ENCODE peak calls at places on chromosomes 13 and 19, in nine cellular contexts. W is kidney epithelial cell, T is AG04450, C is neuronal stem cell, E is right atrium auricular region, S is tibial nerve, M is skeletal muscle cell, X is heart left ventricle, Y is colonic mucosa. N is an unnamed sample.
A peak's percentile ranks its signal among the peaks of the same experiment; 100 is the strongest.

GRCh38 chr13:42865703-42866102 is 84.3 kb downstream of the FAM216B start:
- DNase-seq in W (no peak), T (no peak), C (no peak), E (no peak), S (no peak), M (no peak), X (no peak), Y (no peak), N (no peak)

GRCh38 chr13:51644649-51645048 is 60.4 kb downstream of the WDFY2 start:
- DNase-seq in W (no peak), T (no peak), C (no peak), E (no peak), S (no peak), M (no peak), X (no peak), Y (no peak), N (peak; percentile 55)

GRCh38 chr13:113407531-113408393 is 43.8 kb upstream of the GRTP1 start:
- DNase-seq in W (no peak), T (no peak), C (no peak), E (no peak), S (peak; percentile 11), M (no peak), X (no peak), Y (no peak), N (no peak)

GRCh38 chr13:33610471-33611015 is 207.4 kb upstream of the RFC3 start:
- DNase-seq in W (no peak), T (no peak), C (peak; percentile 26), E (peak; percentile 69), S (no peak), M (no peak), X (peak; percentile 86), Y (peak; percentile 23), N (no peak)

GRCh38 chr13:22454586-22454985 is 726.2 kb upstream of the SGCG start:
- DNase-seq in W (no peak), T (no peak), C (no peak), E (no peak), S (no peak), M (no peak), X (no peak), Y (no peak), N (no peak)

GRCh38 chr19:39828015-39828633 is 5.8 kb downstream of the DYRK1B start:
- DNase-seq in W (no peak), T (no peak), C (no peak), E (no peak), S (no peak), M (no peak), X (no peak), Y (no peak), N (no peak)

GRCh38 chr19:33487901-33488817 is 33.4 kb downstream of the PEPD start:
- DNase-seq in W (no peak), T (no peak), C (no peak), E (no peak), S (no peak), M (no peak), X (no peak), Y (no peak), N (no peak)

GRCh38 chr19:13995017-13995728 is 10.9 kb downstream of the RFX1 start:
- DNase-seq in W (no peak), T (no peak), C (no peak), E (no peak), S (no peak), M (no peak), X (peak; percentile 67), Y (no peak), N (no peak)

GRCh38 chr13:66794340-66795031 is 435.6 kb downstream of the PCDH9 start:
- DNase-seq in W (no peak), T (no peak), C (no peak), E (no peak), S (no peak), M (no peak), X (no peak), Y (peak; percentile 18), N (no peak)

GRCh38 chr13:110217811-110218210 is 89.1 kb downstream of the COL4A1 start:
- DNase-seq in W (no peak), T (no peak), C (no peak), E (no peak), S (no peak), M (no peak), X (no peak), Y (no peak), N (no peak)

GRCh38 chr19:6800991-6801396 is 28.5 kb downstream of the VAV1 start:
- DNase-seq in W (peak; percentile 81), T (no peak), C (no peak), E (no peak), S (no peak), M (peak; percentile 11), X (no peak), Y (no peak), N (peak; percentile 98)

GRCh38 chr19:14003279-14004051 is 2.7 kb downstream of the RFX1 start:
- DNase-seq in W (no peak), T (no peak), C (no peak), E (no peak), S (no peak), M (no peak), X (peak; percentile 29), Y (no peak), N (no peak)

GRCh38 chr19:43779820-43780219 is 953 bp downstream of the KCNN4 start:
- DNase-seq in W (no peak), T (no peak), C (no peak), E (no peak), S (no peak), M (no peak), X (no peak), Y (peak; percentile 71), N (peak; percentile 39)

GRCh38 chr13:54750521-54750920 is 1721.9 kb downstream of the OLFM4 start:
- DNase-seq in W (no peak), T (no peak), C (no peak), E (no peak), S (no peak), M (no peak), X (no peak), Y (no peak), N (no peak)

GRCh38 chr13:44306401-44307192 is 67.0 kb upstream of the SERP2 start:
- DNase-seq in W (peak; percentile 98), T (peak; percentile 81), C (peak; percentile 17), E (peak; percentile 80), S (peak; percentile 38), M (peak; percentile 97), X (peak; percentile 73), Y (peak; percentile 58), N (peak; percentile 62)
- H3K4me3 ChIP-seq in W (no peak overlapping the region), T (no peak overlapping the region), C (peak overlapping the region; percentile 36), E (no peak overlapping the region), S (no peak overlapping the region), M (no peak overlapping the region), X (no peak overlapping the region), Y (no peak overlapping the region), N (peak overlapping the region; percentile 47)

GRCh38 chr19:45151821-45152503 is 8.8 kb downstream of the NKPD1 start:
- DNase-seq in W (no peak), T (no peak), C (no peak), E (no peak), S (no peak), M (no peak), X (no peak), Y (no peak), N (no peak)
- H3K4me3 ChIP-seq in W (no peak overlapping the region), T (peak overlapping the region; percentile 25), C (no peak overlapping the region), E (no peak overlapping the region), S (no peak overlapping the region), M (peak overlapping the region; percentile 34), X (peak overlapping the region; percentile 49), Y (peak overlapping the region; percentile 25), N (no peak overlapping the region)

GRCh38 chr13:101308247-101309013 is 107.9 kb downstream of the NALCN start:
- DNase-seq in W (no peak), T (no peak), C (no peak), E (no peak), S (no peak), M (no peak), X (no peak), Y (no peak), N (peak; percentile 40)

GRCh38 chr13:101305981-101306411 is 110.3 kb downstream of the NALCN start:
- DNase-seq in W (no peak), T (no peak), C (no peak), E (no peak), S (no peak), M (no peak), X (no peak), Y (no peak), N (no peak)

GRCh38 chr13:101306773-101307172 is 109.5 kb downstream of the NALCN start:
- DNase-seq in W (no peak), T (no peak), C (no peak), E (no peak), S (no peak), M (no peak), X (no peak), Y (no peak), N (no peak)

GRCh38 chr13:101309014-101309619 is 107.2 kb downstream of the NALCN start:
- DNase-seq in W (no peak), T (no peak), C (no peak), E (no peak), S (no peak), M (peak; percentile 34), X (no peak), Y (no peak), N (peak; percentile 73)

DNA sequence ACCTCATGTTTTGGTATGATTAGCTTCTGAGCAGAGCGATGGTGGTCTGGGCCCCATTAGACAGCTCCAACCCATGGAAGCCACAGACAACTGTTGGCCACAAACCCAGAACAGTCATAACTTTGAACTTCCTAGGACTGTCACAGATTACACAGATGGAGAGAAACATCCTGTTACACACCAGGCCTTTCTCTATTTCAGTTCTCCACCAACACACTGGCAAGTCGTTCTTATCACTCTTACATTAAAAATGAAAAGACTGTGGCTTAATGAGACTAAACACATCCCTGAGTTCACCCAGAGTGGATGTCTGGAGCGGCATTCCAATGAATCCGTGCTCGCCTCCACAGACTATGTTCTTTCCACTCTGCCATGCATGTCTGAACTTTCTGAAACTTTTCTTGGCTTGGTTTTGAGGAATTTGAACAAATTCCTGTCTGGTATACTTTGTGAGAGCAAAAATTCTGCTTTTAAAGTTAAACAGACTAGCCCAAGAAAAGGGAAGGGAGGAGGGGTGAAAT is 109.1 kb downstream of the NALCN start:
- DNase-seq in W (no peak), T (peak; percentile 49), C (no peak), E (no peak), S (no peak), M (peak; percentile 41), X (no peak), Y (no peak), N (no peak)
- H3K4me3 ChIP-seq in W (no peak overlapping the region), T (no peak overlapping the region), C (no peak overlapping the region), E (no peak overlapping the region), S (no peak overlapping the region), M (no peak overlapping the region), X (no peak overlapping the region), Y (no peak overlapping the region), N (no peak overlapping the region)

DNA sequence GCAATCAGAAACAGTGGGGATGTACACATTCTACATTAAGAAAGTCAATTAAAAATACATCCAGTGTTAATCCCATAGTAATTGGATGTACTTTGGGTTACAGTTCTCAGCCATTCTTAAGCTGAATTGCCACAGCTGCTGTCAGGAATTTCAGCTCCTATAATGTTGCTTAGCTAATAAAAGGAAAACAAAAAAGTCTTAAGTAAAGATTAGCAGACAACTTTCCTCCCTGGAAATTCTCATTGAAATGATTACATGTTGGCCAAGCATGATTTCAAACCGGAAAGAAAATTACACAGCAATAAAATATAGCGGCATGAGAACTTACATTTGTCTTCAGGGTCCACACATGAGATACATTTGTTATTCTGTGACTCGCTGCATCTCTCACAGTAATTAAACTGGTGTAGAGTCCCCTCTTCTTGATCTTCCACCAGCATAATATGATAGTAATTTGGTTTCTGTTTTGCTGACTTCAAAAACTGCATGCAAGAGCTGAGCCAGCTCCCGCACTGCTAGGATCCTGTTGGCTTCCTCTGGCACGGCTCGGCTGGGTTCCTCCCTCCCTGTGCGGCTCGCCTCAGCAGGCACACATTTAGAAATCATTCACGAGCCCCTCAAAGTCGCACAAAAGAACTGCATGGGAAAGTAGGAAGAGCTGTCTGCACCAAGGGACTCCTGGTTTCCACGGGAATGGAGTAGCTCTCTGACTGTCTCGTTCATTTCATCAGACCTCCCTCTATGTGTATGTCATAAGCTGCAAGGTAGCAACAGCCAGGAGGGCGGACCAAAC is at the start of gene HTR2A:
- DNase-seq in W (peak; percentile 4), T (no peak), C (no peak), E (peak; percentile 69), S (no peak), M (no peak), X (peak; percentile 32), Y (no peak), N (no peak)
- H3K4me3 ChIP-seq in W (peak within 1 kb of the TSS; percentile 2), T (peak within 1 kb of the TSS; percentile 52), C (no peak within 1 kb of the TSS), E (peak within 1 kb of the TSS; percentile 24), S (peak within 1 kb of the TSS; percentile 24), M (peak within 1 kb of the TSS; percentile 42), X (peak within 1 kb of the TSS; percentile 45), Y (peak within 1 kb of the TSS; percentile 1), N (no peak within 1 kb of the TSS)

N was measured in PC-9.